ENCODE peak calls at places on chromosomes 2 and 18, in six cellular contexts. P is brain microvascular endothelial cell, F is GM06990, Q is GM20000, A is GM12864, K is transverse colon. V is an unnamed sample.

GRCh38 chr2:74101574-74102300 is 46.0 kb downstream of the BOLA3 start:
- DNase-seq in P (no peak), F (no peak), Q (no peak), A (no peak), K (no peak), V (no peak)

GRCh38 chr2:216164087-216164486 is 54.9 kb downstream of the XRCC5 start:
- DNase-seq in P (no peak), F (no peak), Q (no peak), A (no peak), K (no peak), V (no peak)

GRCh38 chr2:32484907-32485306 is 128.1 kb downstream of the BIRC6 start:
- DNase-seq in P (peak), F (no peak), Q (no peak), A (no peak), K (no peak), V (no peak)

GRCh38 chr2:200383380-200384110 is 77.1 kb downstream of the SPATS2L start:
- DNase-seq in P (no peak), F (peak), Q (peak), A (peak), K (no peak), V (peak)

GRCh38 chr2:27075219-27075871 is 3.1 kb upstream of the EMILIN1 start:
- DNase-seq in P (no peak), F (peak), Q (no peak), A (no peak), K (peak), V (no peak)

GRCh38 chr2:208671312-208671711 is 264.7 kb downstream of the PTH2R start:
- DNase-seq in P (no peak), F (no peak), Q (no peak), A (no peak), K (no peak), V (no peak)

GRCh38 chr2:6977095-6977777 is 60.0 kb downstream of the RNF144A start:
- DNase-seq in P (no peak), F (no peak), Q (no peak), A (no peak), K (peak), V (no peak)

GRCh38 chr2:85799215-85799956 is 45.6 kb downstream of the ATOH8 start:
- DNase-seq in P (no peak), F (no peak), Q (no peak), A (no peak), K (peak), V (no peak)

GRCh38 chr2:104215269-104216161 is 638.4 kb upstream of the POU3F3 start:
- DNase-seq in P (no peak), F (no peak), Q (no peak), A (no peak), K (no peak), V (no peak)

GRCh38 chr2:177171418-177171865 is 41.2 kb upstream of the HNRNPA3 start:
- DNase-seq in P (peak), F (no peak), Q (no peak), A (no peak), K (no peak), V (no peak)

GRCh38 chr2:211439011-211439410 is 882.6 kb downstream of the CPS1 start:
- DNase-seq in P (no peak), F (no peak), Q (no peak), A (no peak), K (no peak), V (no peak)

GRCh38 chr2:226796012-226796839 is 3.4 kb downstream of the IRS1 start:
- DNase-seq in P (no peak), F (peak), Q (no peak), A (no peak), K (no peak), V (no peak)

GRCh38 chr2:199603748-199604291 is 146.1 kb upstream of the SATB2 start:
- DNase-seq in P (no peak), F (no peak), Q (no peak), A (no peak), K (no peak), V (no peak)

GRCh38 chr18:53004798-53005197 is 664.8 kb downstream of the DCC start:
- DNase-seq in P (no peak), F (no peak), Q (no peak), A (no peak), K (no peak), V (no peak)

GRCh38 chr18:58231930-58232329 is 187.9 kb downstream of the NEDD4L start:
- DNase-seq in P (no peak), F (no peak), Q (peak), A (no peak), K (peak), V (peak)
- TF ChIP-seq CTCF in P (peak), F (peak), Q (peak), A (peak), K (peak), V (peak)

GRCh38 chr2:953975-954686 is 3.5 kb downstream of the SNTG2 start:
- DNase-seq in P (no peak), F (no peak), Q (no peak), A (no peak), K (no peak), V (no peak)

GRCh38 chr2:953408-953807 is 2.8 kb downstream of the SNTG2 start:
- DNase-seq in P (no peak), F (no peak), Q (no peak), A (no peak), K (no peak), V (no peak)

GRCh38 chr2:951224-952006 is 766 bp downstream of the SNTG2 start:
- DNase-seq in P (no peak), F (no peak), Q (peak), A (no peak), K (no peak), V (no peak)

GRCh38 chr2:955829-956731 is 5.4 kb downstream of the SNTG2 start:
- DNase-seq in P (no peak), F (no peak), Q (no peak), A (no peak), K (no peak), V (no peak)

GRCh38 chr2:954687-955000 is 4.0 kb downstream of the SNTG2 start:
- DNase-seq in P (no peak), F (no peak), Q (no peak), A (no peak), K (no peak), V (no peak)
- TF ChIP-seq CTCF in P (no peak), F (no peak), Q (no peak), A (no peak), K (no peak), V (no peak)

GRCh38 chr2:23636412-23636811 is 251.4 kb downstream of the KLHL29 start:
- DNase-seq in P (no peak), F (no peak), Q (no peak), A (no peak), K (no peak), V (no peak)
- TF ChIP-seq CTCF in P (peak), F (peak), Q (no peak), A (no peak), K (no peak), V (no peak)

GRCh38 chr2:175965773-175966172 is 36.3 kb downstream of the LNPK start:
- DNase-seq in P (no peak), F (no peak), Q (no peak), A (no peak), K (no peak), V (no peak)

GRCh38 chr2:175966839-175967238 is 35.2 kb downstream of the LNPK start:
- DNase-seq in P (no peak), F (no peak), Q (no peak), A (no peak), K (no peak), V (no peak)

DNA sequence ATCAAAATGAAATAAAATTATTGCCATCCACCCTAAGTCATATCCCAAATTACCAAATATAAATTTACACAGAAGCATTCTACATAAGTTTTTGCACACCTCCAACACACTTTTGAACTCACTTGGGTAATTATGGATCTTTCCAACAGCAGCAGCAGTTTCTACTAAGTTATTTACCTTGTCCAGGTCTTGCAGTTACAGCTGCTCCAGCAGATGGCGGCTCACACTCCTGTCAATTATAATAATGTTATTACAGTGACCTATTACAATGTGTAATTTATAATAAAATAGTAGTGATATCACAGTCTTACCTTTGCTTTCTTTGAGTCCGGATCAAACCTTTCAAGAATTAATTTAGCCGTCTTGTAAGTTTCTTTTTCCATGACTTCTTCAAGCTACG is 37.9 kb downstream of the LNPK start:
- DNase-seq in P (no peak), F (no peak), Q (no peak), A (no peak), K (no peak), V (no peak)
- TF ChIP-seq CTCF in P (peak), F (no peak), Q (no peak), A (no peak), K (peak), V (no peak)

GRCh38 chr2:222864296-222864695 is 3.5 kb downstream of the ACSL3 start:
- DNase-seq in P (peak), F (no peak), Q (no peak), A (no peak), K (no peak), V (no peak)

GRCh38 chr2:222861411-222862067 is 703 bp downstream of the ACSL3 start:
- DNase-seq in P (no peak), F (no peak), Q (peak), A (no peak), K (peak), V (peak)

GRCh38 chr2:222862915-222863544 is 2.2 kb downstream of the ACSL3 start:
- DNase-seq in P (no peak), F (no peak), Q (no peak), A (no peak), K (no peak), V (no peak)

GRCh38 chr2:222860740-222861410 is at the start of gene ACSL3:
- DNase-seq in P (peak), F (peak), Q (peak), A (peak), K (peak), V (peak)

GRCh38 chr2:222862068-222862914 is 1.5 kb downstream of the ACSL3 start:
- DNase-seq in P (no peak), F (no peak), Q (peak), A (no peak), K (peak), V (no peak)
- TF ChIP-seq CTCF in P (peak), F (peak), Q (no peak), A (no peak), K (no peak), V (peak)

DNA sequence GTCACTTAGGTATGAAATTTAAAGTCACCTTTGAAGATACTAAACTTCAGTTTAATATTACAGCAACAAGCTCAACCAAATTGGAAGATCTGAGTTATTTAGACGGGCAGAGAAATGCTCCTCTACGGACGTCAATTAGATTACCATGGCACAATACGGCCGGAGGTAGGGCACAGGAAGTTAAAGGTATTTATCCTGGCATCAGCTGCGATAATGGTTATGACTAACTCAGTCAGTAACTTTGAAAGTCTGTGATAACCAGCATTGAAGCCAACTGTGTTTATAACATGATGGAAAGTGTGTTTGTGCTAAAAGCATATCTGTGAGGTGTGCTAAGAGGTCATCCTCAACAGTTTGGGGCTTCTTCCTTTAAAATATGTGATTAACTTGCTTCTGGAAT is 117.3 kb downstream of the WDSUB1 start:
- DNase-seq in P (peak), F (no peak), Q (no peak), A (no peak), K (no peak), V (no peak)
- TF ChIP-seq CTCF in P (no peak), F (no peak), Q (no peak), A (no peak), K (no peak), V (no peak)